ENCODE peak calls at places on chromosomes 13 and 19, in six cellular contexts. L is PC-3, C is MM.1S, T is GM23338, I is neural progenitor cell, A is PC-9. V is an unnamed sample.

GRCh38 chr19:31113250-31113685 is 236.0 kb downstream of the TSHZ3 start:
- DNase-seq in L (peak; percentile 48), C (no peak), T (no peak), I (no peak), A (no peak), V (no peak)

GRCh38 chr13:76523740-76524382 is 362.3 kb downstream of the KCTD12 start:
- DNase-seq in L (no peak), C (peak; percentile 81), T (no peak), I (no peak), A (no peak), V (no peak)

GRCh38 chr13:113963376-113963775 is 10.5 kb downstream of the C13orf46 start:
- DNase-seq in L (no peak), C (no peak), T (no peak), I (no peak), A (no peak), V (no peak)

GRCh38 chr13:50713849-50714248 is 129.6 kb downstream of the DLEU7 start:
- DNase-seq in L (peak; percentile 31), C (no peak), T (no peak), I (no peak), A (no peak), V (no peak)

GRCh38 chr19:44845612-44846454 is at the start of gene NECTIN2:
- DNase-seq in L (peak; percentile 96), C (peak; percentile 90), T (peak; percentile 99), I (peak; percentile 99), A (peak; percentile 93), V (peak; percentile 98)

GRCh38 chr13:76048126-76048525 is 412.0 kb downstream of the LMO7 start:
- DNase-seq in L (no peak), C (no peak), T (no peak), I (no peak), A (no peak), V (no peak)

GRCh38 chr13:27919934-27920676 is at the start of gene PDX1:
- DNase-seq in L (peak; percentile 37), C (no peak), T (peak; percentile 83), I (peak; percentile 82), A (no peak), V (peak; percentile 70)

GRCh38 chr19:35213678-35214632 is 14.6 kb downstream of the FAM187B start:
- DNase-seq in L (peak; percentile 92), C (peak; percentile 98), T (no peak), I (no peak), A (peak; percentile 88), V (peak; percentile 72)

GRCh38 chr19:6325614-6326013 is 7.8 kb downstream of the ACER1 start:
- DNase-seq in L (no peak), C (no peak), T (no peak), I (no peak), A (no peak), V (no peak)

GRCh38 chr13:111623170-111623569 is 302.7 kb downstream of the TEX29 start:
- DNase-seq in L (no peak), C (no peak), T (no peak), I (no peak), A (no peak), V (no peak)

GRCh38 chr19:14758816-14759215 is 19.5 kb downstream of the ADGRE2 start:
- DNase-seq in L (peak; percentile 20), C (no peak), T (peak; percentile 89), I (peak; percentile 16), A (no peak), V (no peak)

GRCh38 chr19:55474269-55475265 is 1.9 kb upstream of the ZNF628 start:
- DNase-seq in L (no peak), C (no peak), T (no peak), I (peak; percentile 61), A (no peak), V (no peak)

GRCh38 chr19:41330476-41330875 is 20.5 kb downstream of the CCDC97 start:
- DNase-seq in L (no peak), C (no peak), T (no peak), I (no peak), A (no peak), V (no peak)

GRCh38 chr19:45976180-45976579 is 2.5 kb upstream of the NOVA2 start:
- DNase-seq in L (no peak), C (no peak), T (peak; percentile 75), I (peak; percentile 50), A (no peak), V (no peak)

GRCh38 chr19:49497790-49498106 is 1.5 kb downstream of the RPS11 start:
- DNase-seq in L (no peak), C (no peak), T (no peak), I (no peak), A (no peak), V (no peak)

GRCh38 chr19:49497047-49497789 is 984 bp downstream of the RPS11 start:
- DNase-seq in L (peak; percentile 65), C (peak; percentile 62), T (peak; percentile 78), I (peak; percentile 69), A (peak; percentile 61), V (peak; percentile 68)

GRCh38 chr19:49496574-49497008 is 357 bp downstream of the RPS11 start:
- DNase-seq in L (no peak), C (no peak), T (no peak), I (no peak), A (no peak), V (no peak)

GRCh38 chr19:49498475-49498874 is 2.2 kb downstream of the RPS11 start:
- DNase-seq in L (no peak), C (no peak), T (no peak), I (no peak), A (no peak), V (no peak)

DNA sequence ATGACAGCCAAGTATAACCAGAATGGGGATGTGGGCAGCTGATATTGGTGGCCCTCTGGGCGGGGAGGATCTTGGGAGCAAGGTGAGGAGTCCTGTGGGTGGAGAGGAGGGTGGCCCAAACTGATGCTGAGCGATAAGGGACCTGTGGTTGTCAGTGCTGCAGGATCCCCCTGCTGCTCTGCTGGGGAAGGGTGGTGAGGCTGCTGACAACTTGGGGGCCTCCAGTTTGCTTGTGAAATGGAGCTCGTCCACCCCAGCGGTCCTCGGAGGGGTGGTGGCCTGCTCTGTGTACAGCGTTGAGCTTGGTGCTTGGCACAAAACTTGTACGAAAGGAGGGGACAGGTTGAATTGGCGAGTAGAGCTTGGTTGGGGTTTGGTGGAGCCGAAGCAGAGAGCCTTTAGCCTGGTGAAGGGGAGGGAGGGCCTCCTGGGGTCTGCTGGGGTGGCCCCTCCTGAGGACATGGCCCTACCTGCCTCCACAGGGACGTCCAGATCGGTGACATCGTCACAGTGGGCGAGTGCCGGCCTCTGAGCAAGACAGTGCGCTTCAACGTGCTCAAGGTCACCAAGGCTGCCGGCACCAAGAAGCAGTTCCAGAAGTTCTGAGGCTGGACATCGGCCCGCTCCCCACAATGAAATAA is 2.9 kb downstream of the RPS11 start:
- DNase-seq in L (no peak), C (no peak), T (no peak), I (no peak), A (no peak), V (no peak)
- H3F3A ChIP-seq in L (peaks cover 27% of the 10 kb centered on the region), C (peaks cover 70% of the 10 kb centered on the region), T (peaks cover 54% of the 10 kb centered on the region), I (peaks cover 78% of the 10 kb centered on the region), A (peaks cover 88% of the 10 kb centered on the region), V (peaks cover 63% of the 10 kb centered on the region)

GRCh38 chr19:12945479-12946091 is at the start of gene RAD23A:
- DNase-seq in L (peak; percentile 100), C (peak; percentile 98), T (peak; percentile 99), I (peak; percentile 100), A (peak; percentile 92), V (peak; percentile 95)

GRCh38 chr19:12948597-12949362 is 3.1 kb downstream of the RAD23A start:
- DNase-seq in L (no peak), C (no peak), T (no peak), I (no peak), A (no peak), V (no peak)

GRCh38 chr19:12947702-12948596 is 2.3 kb downstream of the RAD23A start:
- DNase-seq in L (no peak), C (no peak), T (no peak), I (no peak), A (no peak), V (no peak)

GRCh38 chr19:12944064-12944674 is 1.5 kb upstream of the RAD23A start:
- DNase-seq in L (no peak), C (no peak), T (no peak), I (no peak), A (no peak), V (no peak)

GRCh38 chr19:12946092-12946845 is 607 bp downstream of the RAD23A start:
- DNase-seq in L (peak; percentile 82), C (peak; percentile 66), T (peak; percentile 95), I (peak; percentile 94), A (peak; percentile 70), V (peak; percentile 85)
- H3F3A ChIP-seq in L (peaks cover 22% of the 10 kb centered on the region), C (peaks cover 50% of the 10 kb centered on the region), T (peaks cover 47% of the 10 kb centered on the region), I (peaks cover 61% of the 10 kb centered on the region), A (peaks cover 92% of the 10 kb centered on the region), V (peaks cover 53% of the 10 kb centered on the region)

GRCh38 chr19:42846597-42846996 is 32.9 kb downstream of the PSG1 start:
- DNase-seq in L (no peak), C (no peak), T (no peak), I (no peak), A (no peak), V (no peak)

DNA sequence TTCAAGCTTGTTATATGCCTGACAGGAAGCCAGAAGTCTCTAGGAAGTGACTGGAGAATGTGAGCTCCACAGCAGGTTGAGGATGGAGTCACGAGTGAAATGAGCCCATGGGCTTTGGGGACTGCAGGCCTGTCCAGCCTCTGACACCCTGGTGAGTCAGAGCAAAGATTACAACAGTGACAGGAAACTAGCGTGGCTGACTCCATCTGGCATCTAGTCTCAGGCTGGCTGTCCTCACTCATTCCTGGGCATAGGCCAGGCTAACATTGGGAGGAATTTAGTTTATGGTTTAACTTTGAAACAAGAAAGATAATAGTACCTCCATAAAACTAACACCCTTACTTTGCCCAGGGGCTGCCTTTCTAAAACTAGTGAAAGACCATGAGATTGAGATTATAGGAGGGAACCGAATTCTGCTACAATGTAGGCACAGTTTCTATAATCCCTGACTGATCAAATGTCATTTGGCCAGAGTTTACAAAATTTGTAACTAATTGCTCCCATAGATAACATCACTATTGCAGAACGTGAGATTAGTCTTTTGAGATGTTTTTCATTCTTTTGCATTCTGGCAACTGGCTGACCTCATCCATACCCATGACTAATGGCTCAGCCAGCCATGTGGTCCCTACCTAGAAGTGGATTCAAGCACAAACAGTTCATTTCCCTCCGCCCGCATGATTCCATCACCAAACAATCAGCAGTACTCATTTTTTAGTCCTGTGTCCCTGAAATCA is 28.4 kb downstream of the PSG1 start:
- DNase-seq in L (peak; percentile 92), C (no peak), T (no peak), I (no peak), A (peak; percentile 94), V (no peak)
- H3F3A ChIP-seq in L (no peaks in the 10 kb centered on the region), C (no peaks in the 10 kb centered on the region), T (no peaks in the 10 kb centered on the region), I (no peaks in the 10 kb centered on the region), A (peaks cover 29% of the 10 kb centered on the region), V (peaks cover 31% of the 10 kb centered on the region)

DNA sequence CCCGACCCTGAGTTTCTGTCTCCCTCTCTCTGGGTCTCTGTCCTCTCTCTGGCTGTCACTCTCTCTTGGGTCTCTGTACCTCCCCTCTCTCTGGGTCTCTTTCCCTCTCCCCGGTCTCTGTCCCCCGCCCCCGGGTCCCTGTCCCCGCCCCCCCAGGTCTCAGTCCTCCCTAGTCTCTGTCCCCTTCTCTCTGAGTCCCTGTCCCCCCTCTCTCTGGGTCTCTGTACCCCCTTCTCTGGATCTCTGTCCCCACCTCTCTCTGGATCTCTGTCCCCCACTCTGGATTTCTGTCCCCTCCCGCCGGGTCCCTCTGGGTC is 2.3 kb upstream of the FTL start:
- DNase-seq in L (no peak), C (no peak), T (peak; percentile 29), I (no peak), A (no peak), V (no peak)
- H3F3A ChIP-seq in L (peaks cover 5% of the 10 kb centered on the region), C (peaks cover 45% of the 10 kb centered on the region), T (peaks cover 62% of the 10 kb centered on the region), I (peaks cover 54% of the 10 kb centered on the region), A (peaks cover 78% of the 10 kb centered on the region), V (peaks cover 59% of the 10 kb centered on the region)